ENCODE peak calls at places on chromosomes 13 and 19, in nine cellular contexts. M, O, J, S, Y, R, P, T and C are unnamed samples.

GRCh38 chr19:8332976-8333770 is 9.9 kb downstream of the KANK3 start:
- DNase-seq in M (peak; percentile 68), O (no peak), J (peak; percentile 62), S (no peak), Y (no peak), R (no peak), P (no peak), T (no peak), C (no peak)

GRCh38 chr19:44590245-44591059 is 22.9 kb upstream of the IGSF23 start:
- DNase-seq in M (no peak), O (no peak), J (no peak), S (no peak), Y (no peak), R (no peak), P (no peak), T (no peak), C (no peak)

GRCh38 chr13:21124853-21125252 is 51.5 kb downstream of the SKA3 start:
- DNase-seq in M (peak; percentile 50), O (peak; percentile 46), J (no peak), S (no peak), Y (no peak), R (peak; percentile 59), P (no peak), T (peak; percentile 74), C (no peak)

GRCh38 chr19:29992233-29992867 is 50.3 kb downstream of the URI1 start:
- DNase-seq in M (no peak), O (no peak), J (no peak), S (no peak), Y (no peak), R (no peak), P (no peak), T (no peak), C (no peak)

GRCh38 chr19:11152318-11153062 is 3.1 kb downstream of the SPC24 start:
- DNase-seq in M (no peak), O (peak; percentile 91), J (no peak), S (peak; percentile 99), Y (peak; percentile 87), R (peak; percentile 92), P (peak; percentile 73), T (peak; percentile 82), C (no peak)

GRCh38 chr13:25967144-25967543 is 84.7 kb downstream of the SHISA2 start:
- DNase-seq in M (no peak), O (no peak), J (no peak), S (no peak), Y (no peak), R (no peak), P (no peak), T (no peak), C (no peak)

GRCh38 chr19:43101950-43102349 is 19.4 kb upstream of the PSG2 start:
- DNase-seq in M (no peak), O (no peak), J (no peak), S (no peak), Y (no peak), R (no peak), P (no peak), T (no peak), C (no peak)

GRCh38 chr13:75371223-75371622 is 110.7 kb downstream of the TBC1D4 start:
- DNase-seq in M (no peak), O (no peak), J (no peak), S (no peak), Y (no peak), R (no peak), P (no peak), T (no peak), C (no peak)

GRCh38 chr19:6539514-6539913 is 8.7 kb downstream of the TNFSF9 start:
- DNase-seq in M (no peak), O (no peak), J (no peak), S (no peak), Y (no peak), R (no peak), P (no peak), T (no peak), C (no peak)

GRCh38 chr13:69213331-69213850 is 894.2 kb upstream of the ATXN8OS start:
- DNase-seq in M (no peak), O (no peak), J (no peak), S (no peak), Y (no peak), R (no peak), P (no peak), T (no peak), C (no peak)

GRCh38 chr13:39130298-39130697 is 92.0 kb downstream of the NHLRC3 start:
- DNase-seq in M (peak; percentile 28), O (no peak), J (no peak), S (no peak), Y (no peak), R (no peak), P (no peak), T (no peak), C (no peak)

GRCh38 chr13:109575821-109576220 is 210.6 kb downstream of the IRS2 start:
- DNase-seq in M (no peak), O (no peak), J (no peak), S (no peak), Y (no peak), R (no peak), P (no peak), T (no peak), C (no peak)
- TF ChIP-seq CTCF in M (no peak), O (no peak), J (no peak), S (no peak), Y (no peak), R (no peak), P (no peak), T (no peak), C (no peak)

GRCh38 chr13:99000137-99000536 is 22.3 kb upstream of the DOCK9 start:
- DNase-seq in M (no peak), O (no peak), J (no peak), S (no peak), Y (no peak), R (no peak), P (no peak), T (no peak), C (no peak)
- H3K4me3 ChIP-seq in M (no peak overlapping the region), O (no peak overlapping the region), J (no peak overlapping the region), S (no peak overlapping the region), Y (no peak overlapping the region), R (no peak overlapping the region), P (no peak overlapping the region), T (no peak overlapping the region), C (no peak overlapping the region)

DNA sequence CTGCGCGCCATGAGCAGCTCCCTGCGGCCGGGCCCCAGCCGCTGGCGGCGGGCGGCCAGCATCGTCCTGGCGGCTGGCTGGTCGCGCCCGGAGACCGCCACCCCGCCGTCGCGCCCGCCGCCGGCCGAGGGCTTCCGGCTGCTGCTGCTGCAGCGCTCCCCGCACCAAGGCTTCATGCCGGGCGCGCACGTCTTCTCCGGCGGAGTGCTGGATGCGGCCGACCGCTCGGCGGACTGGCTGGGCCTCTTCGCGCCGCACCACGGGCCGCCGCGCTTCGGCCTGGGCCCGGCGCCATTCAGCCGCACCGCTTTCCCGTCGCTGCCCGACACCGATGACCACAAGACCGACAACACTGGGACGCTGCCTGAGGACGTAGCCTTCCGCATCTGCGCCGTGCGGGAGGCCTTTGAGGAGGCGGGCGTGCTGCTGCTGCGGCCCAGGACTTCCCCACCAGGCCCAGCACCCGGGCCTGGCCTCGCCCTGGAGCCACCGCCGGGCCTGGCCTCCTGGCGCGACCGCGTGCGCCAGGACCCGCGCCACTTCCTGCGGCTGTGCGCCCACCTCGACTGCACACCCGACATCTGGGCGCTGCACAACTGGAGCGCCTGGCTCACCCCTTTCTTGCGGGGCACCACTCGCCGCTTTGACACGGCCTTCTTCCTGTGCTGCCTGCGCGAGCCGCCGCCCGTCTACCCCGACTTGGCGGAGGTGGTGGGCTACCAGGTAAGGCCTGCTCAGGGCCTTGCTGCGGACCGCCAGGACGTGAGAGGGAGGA is 518 bp downstream of the NUDT19 start:
- DNase-seq in M (peak; percentile 65), O (peak; percentile 58), J (peak; percentile 94), S (no peak), Y (peak; percentile 70), R (peak; percentile 72), P (peak; percentile 60), T (no peak), C (no peak)
- TF ChIP-seq CTCF in M (no peak), O (no peak), J (no peak), S (no peak), Y (no peak), R (no peak), P (no peak), T (no peak), C (no peak)

GRCh38 chr13:112687836-112688559 is 1.8 kb upstream of the ATP11A start:
- DNase-seq in M (no peak), O (no peak), J (no peak), S (no peak), Y (peak; percentile 17), R (no peak), P (no peak), T (no peak), C (no peak)
- H3K4me3 ChIP-seq in M (no peak overlapping the region), O (no peak overlapping the region), J (no peak overlapping the region), S (no peak overlapping the region), Y (no peak overlapping the region), R (no peak overlapping the region), P (no peak overlapping the region), T (no peak overlapping the region), C (no peak overlapping the region)

GRCh38 chr19:58386166-58386575 is 898 bp upstream of the RPS5 start:
- DNase-seq in M (no peak), O (no peak), J (no peak), S (no peak), Y (no peak), R (no peak), P (no peak), T (no peak), C (no peak)

GRCh38 chr19:58388175-58388526 is 1.1 kb downstream of the RPS5 start:
- DNase-seq in M (no peak), O (no peak), J (no peak), S (no peak), Y (no peak), R (no peak), P (no peak), T (no peak), C (no peak)

GRCh38 chr19:58385313-58386165 is 1.5 kb upstream of the RPS5 start:
- DNase-seq in M (no peak), O (no peak), J (peak; percentile 78), S (no peak), Y (no peak), R (no peak), P (no peak), T (no peak), C (no peak)

GRCh38 chr19:58386576-58387337 is at the start of gene RPS5:
- DNase-seq in M (peak; percentile 99), O (peak; percentile 97), J (peak; percentile 97), S (peak; percentile 97), Y (peak; percentile 96), R (peak; percentile 99), P (peak; percentile 98), T (peak; percentile 97), C (peak; percentile 95)

DNA sequence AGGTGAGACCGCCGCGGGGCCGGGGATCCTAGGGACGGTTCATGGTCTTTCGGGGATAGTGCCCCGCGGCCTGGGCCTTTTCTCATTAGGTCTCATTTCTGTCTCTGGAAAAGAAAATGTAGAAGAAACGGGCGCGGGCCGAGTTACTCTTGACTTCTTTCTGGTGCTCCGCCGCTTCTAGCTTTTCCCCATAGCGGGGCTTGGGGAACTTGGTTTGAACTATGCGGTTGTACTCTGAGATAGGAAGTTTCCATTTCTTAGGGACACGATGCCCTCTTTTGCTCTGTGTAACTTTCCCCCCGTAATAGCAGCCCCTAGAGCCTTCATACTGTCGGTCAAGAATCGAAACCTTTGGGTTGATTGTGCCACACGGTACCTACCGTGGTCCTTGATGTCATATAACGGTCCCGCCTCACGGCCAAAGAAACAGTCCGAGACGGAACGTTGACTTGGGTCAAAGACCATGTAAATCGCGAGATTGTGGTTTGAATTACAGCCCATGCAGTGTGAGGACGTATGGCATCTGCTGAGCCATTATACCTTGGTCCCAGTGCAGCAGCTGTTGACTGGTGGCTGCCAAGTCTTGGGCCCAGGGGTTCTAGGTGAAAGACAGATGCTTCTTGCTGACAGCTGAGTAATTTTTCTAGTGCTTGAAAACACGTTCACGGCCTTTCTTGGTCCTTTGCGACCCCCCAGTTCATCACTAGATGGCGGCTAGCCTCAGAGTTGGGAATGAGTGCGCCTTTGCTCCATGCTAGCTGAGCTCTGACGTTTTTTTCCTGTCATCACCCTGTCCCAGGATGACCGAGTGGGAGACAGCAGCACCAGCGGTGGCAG is 487 bp downstream of the RPS5 start:
- DNase-seq in M (no peak), O (no peak), J (peak; percentile 56), S (no peak), Y (no peak), R (no peak), P (no peak), T (no peak), C (no peak)
- TF ChIP-seq CTCF in M (peak; percentile 26), O (no peak), J (no peak), S (peak; percentile 8), Y (no peak), R (no peak), P (no peak), T (peak; percentile 15), C (no peak)